ENCODE peak calls at places on chromosome 20, in four cellular contexts. J, T, S and O are unnamed samples.

GRCh38 chr20:6026051-6026450 is 27.8 kb downstream of the LRRN4 start:
- DNase-seq in J (no peak), T (no peak), S (no peak), O (no peak)

GRCh38 chr20:9531581-9531980 is 17.2 kb downstream of the LAMP5 start:
- DNase-seq in J (no peak), T (no peak), S (no peak), O (no peak)

GRCh38 chr20:11509776-11510175 is 407.9 kb upstream of the BTBD3 start:
- DNase-seq in J (no peak), T (no peak), S (no peak), O (no peak)

GRCh38 chr20:34525709-34526416 is 9.6 kb downstream of the DYNLRB1 start:
- DNase-seq in J (no peak), T (no peak), S (peak; percentile 50), O (peak; percentile 97)

GRCh38 chr20:1336699-1337387 is 7.9 kb upstream of the SDCBP2 start:
- DNase-seq in J (no peak), T (no peak), S (no peak), O (peak; percentile 35)

GRCh38 chr20:25294459-25295385 is 46.8 kb downstream of the PYGB start:
- DNase-seq in J (peak; percentile 33), T (peak; percentile 86), S (peak; percentile 69), O (peak; percentile 38)

GRCh38 chr20:60058869-60059268 is 100.6 kb downstream of the CDH26 start:
- DNase-seq in J (no peak), T (no peak), S (no peak), O (no peak)

GRCh38 chr20:51696304-51697118 is 71.7 kb downstream of the ATP9A start:
- DNase-seq in J (no peak), T (no peak), S (no peak), O (peak; percentile 41)

GRCh38 chr20:51525241-51526104 is 17.0 kb downstream of the NFATC2 start:
- DNase-seq in J (no peak), T (no peak), S (no peak), O (no peak)

GRCh38 chr20:21613512-21613911 is 92.0 kb upstream of the PAX1 start:
- DNase-seq in J (no peak), T (no peak), S (no peak), O (no peak)

GRCh38 chr20:62723768-62724420 is 15.3 kb downstream of the NTSR1 start:
- DNase-seq in J (no peak), T (no peak), S (no peak), O (no peak)

GRCh38 chr20:49186535-49187329 is 1.4 kb downstream of the STAU1 start:
- DNase-seq in J (peak; percentile 15), T (peak; percentile 77), S (peak; percentile 36), O (peak; percentile 58)

GRCh38 chr20:50744143-50744792 is 12.9 kb downstream of the PARD6B start:
- DNase-seq in J (no peak), T (no peak), S (no peak), O (peak; percentile 90)

GRCh38 chr20:58231678-58232077 is 3.2 kb upstream of the ANKRD60 start:
- DNase-seq in J (no peak), T (no peak), S (no peak), O (no peak)

GRCh38 chr20:2402271-2402980 is 21.7 kb downstream of the TGM6 start:
- DNase-seq in J (no peak), T (peak; percentile 59), S (no peak), O (peak; percentile 43)

GRCh38 chr20:33919653-33920052 is 74.1 kb upstream of the RALY start:
- DNase-seq in J (no peak), T (no peak), S (no peak), O (no peak)

GRCh38 chr20:44785768-44786167 is 24.6 kb downstream of the RIMS4 start:
- DNase-seq in J (no peak), T (no peak), S (no peak), O (no peak)

GRCh38 chr20:58575776-58576589 is 60.8 kb upstream of the APCDD1L start:
- DNase-seq in J (no peak), T (no peak), S (no peak), O (no peak)

GRCh38 chr20:1930165-1930564 is 35.0 kb downstream of the SIRPA start:
- DNase-seq in J (no peak), T (no peak), S (no peak), O (no peak)

GRCh38 chr20:35145141-35145564 is 2.0 kb downstream of the EDEM2 start:
- DNase-seq in J (no peak), T (peak; percentile 79), S (no peak), O (peak; percentile 56)

GRCh38 chr20:44936510-44936909 is 23.7 kb downstream of the TOMM34 start:
- DNase-seq in J (no peak), T (no peak), S (no peak), O (no peak)

GRCh38 chr20:50788045-50788867 is 6.6 kb upstream of the BCAS4 start:
- DNase-seq in J (no peak), T (no peak), S (peak; percentile 45), O (peak; percentile 57)

GRCh38 chr20:18738888-18739287 is 74.7 kb upstream of the SCP2D1 start:
- DNase-seq in J (no peak), T (no peak), S (no peak), O (no peak)

GRCh38 chr20:14337400-14338171 is at the start of gene FLRT3:
- DNase-seq in J (peak; percentile 91), T (peak; percentile 85), S (peak; percentile 81), O (peak; percentile 97)

GRCh38 chr20:14055127-14055742 is 59.9 kb downstream of the MACROD2 start:
- DNase-seq in J (peak; percentile 66), T (peak; percentile 77), S (no peak), O (peak; percentile 75)

GRCh38 chr20:50980851-50981713 is 22.5 kb downstream of the MOCS3 start:
- DNase-seq in J (peak; percentile 72), T (peak; percentile 88), S (peak; percentile 53), O (peak; percentile 78)

GRCh38 chr20:59032713-59033059 is 551 bp upstream of the ATP5F1E start:
- DNase-seq in J (no peak), T (no peak), S (no peak), O (no peak)

GRCh38 chr20:6079011-6079410 is 25.2 kb upstream of the LRRN4 start:
- DNase-seq in J (no peak), T (no peak), S (no peak), O (no peak)

GRCh38 chr20:63352811-63353221 is 8.3 kb downstream of the CHRNA4 start:
- DNase-seq in J (no peak), T (no peak), S (no peak), O (no peak)

GRCh38 chr20:17559338-17559737 is 10.5 kb upstream of the DSTN start:
- DNase-seq in J (no peak), T (no peak), S (no peak), O (no peak)

GRCh38 chr20:17558154-17558940 is 11.5 kb upstream of the DSTN start:
- DNase-seq in J (no peak), T (no peak), S (no peak), O (peak; percentile 95)

GRCh38 chr20:17557675-17558006 is 12.2 kb upstream of the DSTN start:
- DNase-seq in J (no peak), T (no peak), S (no peak), O (peak; percentile 87)

GRCh38 chr20:17560344-17561074 is 9.4 kb upstream of the DSTN start:
- DNase-seq in J (no peak), T (no peak), S (no peak), O (no peak)

DNA sequence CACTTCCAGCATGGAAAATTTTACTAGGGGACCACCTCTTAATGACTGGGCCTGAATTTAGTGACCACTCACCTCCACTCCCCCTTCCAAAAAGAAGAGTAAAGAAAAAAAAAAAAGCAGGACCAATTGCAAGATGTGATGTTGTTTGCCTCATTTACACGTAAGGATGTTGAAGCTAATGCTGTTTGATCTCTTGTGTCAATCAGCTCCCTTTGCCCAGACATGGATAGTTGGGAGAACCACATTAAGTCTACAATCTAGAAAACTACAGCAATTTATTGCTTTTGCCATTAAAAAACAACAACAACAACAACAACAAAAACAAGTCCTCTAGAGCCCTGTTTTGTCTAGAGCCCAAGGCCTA is 11.0 kb upstream of the DSTN start:
- DNase-seq in J (no peak), T (no peak), S (no peak), O (no peak)
- H3K4me3 ChIP-seq in J (no peak overlapping the region), T (no peak overlapping the region), S (no peak overlapping the region), O (no peak overlapping the region)

DNA sequence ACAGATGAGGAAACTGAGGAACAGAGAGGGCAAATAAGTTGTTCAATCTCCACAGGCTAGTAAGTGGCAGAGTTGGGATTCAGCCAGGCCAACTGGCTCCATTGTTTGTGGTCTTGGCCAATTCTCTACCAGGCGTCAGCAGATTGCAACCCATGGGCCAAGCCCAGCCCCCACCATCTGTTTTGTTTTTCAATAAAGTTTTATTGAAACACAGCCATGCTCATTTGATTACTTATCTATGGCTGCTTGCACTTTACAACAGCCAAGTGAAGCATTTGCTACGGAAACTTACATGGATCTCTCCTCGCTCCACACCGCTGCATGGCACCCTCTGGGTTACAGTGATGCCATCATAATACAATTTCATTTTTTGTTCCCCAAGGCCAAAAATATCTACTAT is 90.8 kb downstream of the ZNF217 start:
- DNase-seq in J (no peak), T (no peak), S (no peak), O (no peak)
- H3K4me3 ChIP-seq in J (no peak overlapping the region), T (no peak overlapping the region), S (no peak overlapping the region), O (no peak overlapping the region)

GRCh38 chr20:53679597-53680309 is 86.1 kb upstream of the ZNF217 start:
- DNase-seq in J (no peak), T (no peak), S (no peak), O (no peak)

GRCh38 chr20:53676987-53677386 is 83.3 kb upstream of the ZNF217 start:
- DNase-seq in J (no peak), T (no peak), S (no peak), O (no peak)

GRCh38 chr20:53677447-53678314 is 84.0 kb upstream of the ZNF217 start:
- DNase-seq in J (no peak), T (no peak), S (no peak), O (no peak)

GRCh38 chr20:53678990-53679596 is 85.5 kb upstream of the ZNF217 start:
- DNase-seq in J (no peak), T (no peak), S (no peak), O (no peak)

DNA sequence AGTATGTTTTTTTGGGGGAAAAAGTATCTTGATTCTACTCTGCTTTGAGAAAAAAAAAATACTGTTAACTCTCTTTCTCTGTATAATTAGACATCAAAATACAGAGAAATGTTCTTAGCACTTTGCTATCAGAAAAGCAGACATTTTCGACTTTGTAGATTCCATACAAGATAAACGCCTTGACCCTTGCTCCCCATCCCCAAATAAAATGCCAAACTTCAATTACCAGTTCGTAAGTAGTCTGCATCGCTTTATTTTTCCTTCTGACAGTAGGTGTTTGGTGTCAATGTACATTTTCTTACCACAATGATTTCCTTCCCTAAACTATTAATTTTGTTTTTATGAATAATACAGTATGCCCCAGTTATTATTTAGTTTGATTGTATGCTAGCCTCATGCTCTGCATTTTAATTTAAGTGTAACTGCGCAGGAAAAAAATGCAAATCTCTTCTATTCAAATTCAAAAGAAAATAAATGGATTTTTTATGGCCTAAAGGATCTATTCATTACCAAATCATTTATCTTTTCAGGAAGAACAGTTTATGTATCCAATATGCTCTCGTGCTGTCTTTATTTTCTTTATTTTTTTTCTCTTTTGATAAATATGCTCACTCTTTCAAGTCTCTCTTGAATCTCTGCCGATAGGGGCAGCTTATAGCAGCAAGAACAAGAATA is 84.8 kb upstream of the ZNF217 start:
- DNase-seq in J (no peak), T (no peak), S (no peak), O (no peak)
- H3K4me3 ChIP-seq in J (no peak overlapping the region), T (no peak overlapping the region), S (no peak overlapping the region), O (no peak overlapping the region)

DNA sequence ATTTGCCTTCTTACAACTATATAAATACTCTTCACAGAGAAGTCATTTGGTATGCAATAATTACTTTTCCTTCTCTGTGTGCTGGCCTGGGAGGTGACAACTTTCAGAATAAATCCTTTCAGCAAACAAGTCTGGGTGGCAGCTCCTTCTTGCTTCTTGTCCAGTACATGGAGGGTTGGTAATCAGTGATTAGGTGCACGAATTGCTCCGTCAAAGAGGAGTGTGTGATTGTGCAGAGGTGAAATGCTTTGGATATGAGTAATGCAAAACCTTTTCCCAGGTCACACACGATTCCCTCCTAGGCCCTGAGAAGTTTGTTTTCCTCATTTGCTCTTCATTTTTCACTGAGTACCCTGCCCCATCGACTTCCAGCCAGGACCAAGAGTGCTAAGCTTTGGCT is 216.6 kb downstream of the ZMYND8 start:
- DNase-seq in J (no peak), T (no peak), S (no peak), O (no peak)
- H3K4me3 ChIP-seq in J (no peak overlapping the region), T (no peak overlapping the region), S (no peak overlapping the region), O (no peak overlapping the region)